ENCODE peak calls at places on chromosomes 7 and 10, in four cellular contexts. S is H9; K is mesendoderm; T is CD8-positive, alpha-beta T cell. X is an unnamed sample.

GRCh38 chr7:64559206-64559605 is 3.7 kb downstream of the ZNF680 start:
- DNase-seq in S (no peak), K (no peak), T (no peak), X (no peak)

GRCh38 chr7:80884511-80885195 is 34.2 kb downstream of the SEMA3C start:
- DNase-seq in S (no peak), K (peak; percentile 18), T (no peak), X (no peak)

GRCh38 chr10:110524179-110524863 is 26.6 kb downstream of the DUSP5 start:
- DNase-seq in S (no peak), K (no peak), T (no peak), X (no peak)

GRCh38 chr7:18552943-18553584 is 57.5 kb downstream of the HDAC9 start:
- DNase-seq in S (no peak), K (no peak), T (no peak), X (no peak)

GRCh38 chr7:142685877-142686508 is 63.3 kb upstream of the PRSS1 start:
- DNase-seq in S (no peak), K (no peak), T (peak; percentile 11), X (no peak)

GRCh38 chr7:1466524-1467271 is 7.4 kb upstream of the MICALL2 start:
- DNase-seq in S (peak; percentile 75), K (peak; percentile 78), T (no peak), X (peak; percentile 90)

GRCh38 chr7:132390705-132391104 is 185.6 kb downstream of the PLXNA4 start:
- DNase-seq in S (no peak), K (no peak), T (no peak), X (no peak)

GRCh38 chr10:129099992-129100391 is 367.0 kb upstream of the MGMT start:
- DNase-seq in S (no peak), K (no peak), T (no peak), X (no peak)

DNA sequence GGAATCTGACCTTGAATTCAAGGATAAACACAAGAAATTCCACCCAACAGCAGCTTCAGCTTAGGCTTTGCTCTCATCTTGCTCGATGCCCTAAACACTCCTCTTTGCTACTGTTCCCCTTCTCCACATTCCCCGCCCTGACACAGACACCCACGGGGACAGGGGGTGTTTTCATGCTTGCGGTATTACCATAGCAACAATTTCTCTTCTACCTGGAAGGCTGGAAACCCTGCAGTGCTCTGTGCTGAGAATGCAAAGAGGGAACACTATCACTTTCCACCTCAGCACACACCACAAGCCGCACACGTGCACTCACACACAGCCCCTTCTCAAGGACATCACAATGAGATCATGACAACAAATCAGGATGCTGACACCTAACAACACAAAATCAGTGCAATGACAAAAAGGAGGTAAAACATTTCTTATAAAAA is 81.5 kb downstream of the RNF216 start:
- DNase-seq in S (no peak), K (peak; percentile 56), T (peak; percentile 63), X (peak; percentile 64)
- H3K4me1 ChIP-seq in S (no peaks in the 10 kb centered on the region), K (no peaks in the 10 kb centered on the region), T (peaks cover 72% of the 10 kb centered on the region), X (peaks cover 19% of the 10 kb centered on the region)

GRCh38 chr7:22861576-22861975 is 38.9 kb upstream of the TOMM7 start:
- DNase-seq in S (no peak), K (no peak), T (no peak), X (no peak)

GRCh38 chr7:22859676-22860290 is 37.1 kb upstream of the TOMM7 start:
- DNase-seq in S (no peak), K (no peak), T (no peak), X (no peak)

GRCh38 chr7:22858640-22859561 is 36.3 kb upstream of the TOMM7 start:
- DNase-seq in S (no peak), K (peak; percentile 70), T (no peak), X (no peak)

GRCh38 chr7:22860784-22861482 is 38.3 kb upstream of the TOMM7 start:
- DNase-seq in S (no peak), K (peak; percentile 63), T (peak; percentile 29), X (no peak)

GRCh38 chr7:22860337-22860736 is 37.7 kb upstream of the TOMM7 start:
- DNase-seq in S (no peak), K (peak; percentile 56), T (no peak), X (no peak)
- H3K27ac ChIP-seq in S (no peak overlapping the region), K (no peak overlapping the region), T (no peak overlapping the region), X (no peak overlapping the region)

GRCh38 chr7:111541067-111541466 is 21.2 kb downstream of the IMMP2L start:
- DNase-seq in S (no peak), K (no peak), T (no peak), X (no peak)
- H3K27me3 ChIP-seq in S (no peaks in the 10 kb centered on the region), K (no peaks in the 10 kb centered on the region), T (no peaks in the 10 kb centered on the region), X (no peaks in the 10 kb centered on the region)

GRCh38 chr10:79436066-79436849 is 9.2 kb downstream of the ZCCHC24 start:
- DNase-seq in S (no peak), K (no peak), T (no peak), X (no peak)
- H3K4me1 ChIP-seq in S (no peaks in the 10 kb centered on the region), K (peaks cover 12% of the 10 kb centered on the region), T (no peaks in the 10 kb centered on the region), X (peaks cover 68% of the 10 kb centered on the region)

X was measured in Peyer's patch.